ENCODE peak calls at places on chromosome 2, in four cellular contexts. U is A549, P is adrenal gland, Y is body of pancreas. W is an unnamed sample. For H3K4me1, the result is how much of the 10 kb centered on the place peaks cover.

GRCh38 chr2:95025406-95026319 is at the start of gene MAL:
- DNase-seq in P (no peak), Y (no peak), U (peak), W (no peak)

GRCh38 chr2:62270728-62271127 is 74.8 kb downstream of the B3GNT2 start:
- DNase-seq in Y (peak), U (no peak), P (peak), W (peak)

GRCh38 chr2:106885981-106886915 is at the start of gene ST6GAL2:
- DNase-seq in Y (no peak), P (no peak), U (peak), W (peak)

GRCh38 chr2:156398176-156398575 is 38.0 kb upstream of the GPD2 start:
- DNase-seq in U (no peak), Y (no peak), P (no peak), W (no peak)

GRCh38 chr2:130327703-130328527 is 14.8 kb upstream of the IMP4 start:
- DNase-seq in Y (no peak), P (no peak), U (no peak), W (no peak)

GRCh38 chr2:44371445-44371844 is 9.7 kb downstream of the CAMKMT start:
- DNase-seq in Y (no peak), P (no peak), U (no peak), W (no peak)

GRCh38 chr2:39696072-39696471 is 30.4 kb downstream of the TMEM178A start:
- DNase-seq in Y (no peak), U (peak), P (no peak), W (no peak)

GRCh38 chr2:33133436-33133835 is 186.7 kb downstream of the LTBP1 start:
- DNase-seq in P (peak), U (no peak), Y (peak), W (no peak)

GRCh38 chr2:219706823-219707281 is 79.4 kb downstream of the SLC4A3 start:
- DNase-seq in P (no peak), U (no peak), Y (no peak), W (no peak)

GRCh38 chr2:128552806-128553551 is 234.3 kb upstream of the HS6ST1 start:
- DNase-seq in U (no peak), Y (no peak), P (peak), W (no peak)

GRCh38 chr2:181662287-181662686 is 5.4 kb upstream of the CERKL start:
- DNase-seq in U (no peak), Y (no peak), P (no peak), W (no peak)

GRCh38 chr2:98334439-98335078 is 11.7 kb upstream of the CNGA3 start:
- DNase-seq in P (no peak), U (peak), Y (no peak), W (no peak)

GRCh38 chr2:48377646-48378045 is 152.3 kb upstream of the STON1 start:
- DNase-seq in Y (no peak), P (no peak), U (no peak), W (no peak)

GRCh38 chr2:153101187-153101586 is 377.4 kb downstream of the RPRM start:
- DNase-seq in Y (no peak), U (no peak), P (no peak), W (no peak)

GRCh38 chr2:149702571-149702970 is 115.0 kb upstream of the MMADHC start:
- DNase-seq in U (no peak), P (no peak), Y (no peak), W (no peak)

DNA sequence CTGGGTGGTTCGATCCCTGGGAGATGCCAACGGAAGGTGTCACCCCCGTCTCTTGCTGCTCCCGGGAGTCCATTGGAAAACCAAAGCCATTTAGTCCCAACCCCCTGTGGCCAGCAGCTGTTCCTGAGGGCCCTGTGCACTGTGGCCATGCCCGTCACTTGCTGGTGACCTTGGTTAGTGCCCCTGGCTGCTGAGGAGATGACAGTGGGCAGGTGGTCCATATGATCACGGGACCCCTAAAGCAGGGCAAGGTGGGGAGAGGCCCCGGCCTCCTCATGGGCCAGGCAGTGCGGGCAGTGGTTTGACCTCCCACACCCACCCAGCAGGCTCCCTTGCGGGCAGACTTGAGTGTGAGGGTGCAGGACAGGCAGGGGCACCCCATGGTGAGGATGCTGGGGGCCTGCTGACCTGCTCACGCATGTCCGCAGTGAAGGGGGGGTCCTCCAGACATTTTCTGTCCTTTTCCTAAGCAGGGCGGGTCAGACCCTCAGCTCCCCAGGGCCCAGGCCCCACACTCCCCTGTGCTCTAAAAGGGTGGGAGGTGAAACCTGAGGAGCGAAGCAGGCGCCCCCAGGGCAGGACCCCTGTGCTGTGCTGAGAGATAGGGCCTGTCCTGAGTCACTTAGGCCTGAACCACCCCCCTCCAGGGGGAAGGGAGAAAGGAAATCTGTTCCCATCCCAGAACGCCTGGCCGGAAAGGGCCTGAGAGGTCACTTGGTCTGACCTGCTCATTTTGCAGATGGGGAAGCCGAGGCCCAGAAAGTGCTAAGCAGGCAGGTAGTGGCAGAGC is 6.8 kb downstream of the ITM2C start:
- DNase-seq in P (peak), U (no peak), Y (no peak), W (no peak)
- H3K4me1 ChIP-seq in P (under half), U (under half), Y (under half), W (under half)

GRCh38 chr2:223459328-223459939 is 142.7 kb downstream of the SCG2 start:
- DNase-seq in P (no peak), Y (no peak), U (peak), W (no peak)
- TF ChIP-seq CTCF in P (peak), Y (no peak), U (peak), W (no peak)

GRCh38 chr2:43225788-43226557 is 433 bp downstream of the ZFP36L2 start:
- DNase-seq in P (peak), U (peak), Y (peak), W (peak)

GRCh38 chr2:43226955-43227829 is 786 bp upstream of the ZFP36L2 start:
- DNase-seq in U (peak), Y (peak), P (peak), W (peak)

GRCh38 chr2:43225093-43225787 is 1.2 kb downstream of the ZFP36L2 start:
- DNase-seq in Y (peak), U (peak), P (peak), W (peak)

GRCh38 chr2:43227830-43228280 is 1.4 kb upstream of the ZFP36L2 start:
- DNase-seq in Y (no peak), U (no peak), P (no peak), W (no peak)

DNA sequence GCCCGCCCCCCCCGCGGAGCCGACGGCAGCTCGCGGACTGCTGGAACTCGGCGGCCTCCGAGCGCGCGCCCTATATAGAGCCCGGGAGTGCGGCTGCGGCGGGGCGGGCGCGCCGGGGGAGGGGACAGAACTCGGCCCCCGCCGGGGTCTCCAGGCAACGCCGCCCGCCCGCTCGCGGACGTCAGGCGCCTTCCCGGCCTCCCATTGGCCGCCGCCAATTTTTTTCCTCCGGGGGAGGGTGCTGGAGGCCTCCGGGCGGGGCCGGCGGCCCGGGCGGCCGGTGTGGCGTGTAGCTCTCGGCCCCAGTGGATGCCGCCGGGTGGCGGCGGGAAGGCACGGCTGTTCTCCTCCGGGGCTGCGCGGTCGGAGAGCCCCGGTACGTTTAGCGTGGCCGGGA is at the start of gene ZFP36L2:
- DNase-seq in U (peak), Y (peak), P (peak), W (peak)
- H3K27ac ChIP-seq in U (peak), Y (peak), P (peak), W (peak)

DNA sequence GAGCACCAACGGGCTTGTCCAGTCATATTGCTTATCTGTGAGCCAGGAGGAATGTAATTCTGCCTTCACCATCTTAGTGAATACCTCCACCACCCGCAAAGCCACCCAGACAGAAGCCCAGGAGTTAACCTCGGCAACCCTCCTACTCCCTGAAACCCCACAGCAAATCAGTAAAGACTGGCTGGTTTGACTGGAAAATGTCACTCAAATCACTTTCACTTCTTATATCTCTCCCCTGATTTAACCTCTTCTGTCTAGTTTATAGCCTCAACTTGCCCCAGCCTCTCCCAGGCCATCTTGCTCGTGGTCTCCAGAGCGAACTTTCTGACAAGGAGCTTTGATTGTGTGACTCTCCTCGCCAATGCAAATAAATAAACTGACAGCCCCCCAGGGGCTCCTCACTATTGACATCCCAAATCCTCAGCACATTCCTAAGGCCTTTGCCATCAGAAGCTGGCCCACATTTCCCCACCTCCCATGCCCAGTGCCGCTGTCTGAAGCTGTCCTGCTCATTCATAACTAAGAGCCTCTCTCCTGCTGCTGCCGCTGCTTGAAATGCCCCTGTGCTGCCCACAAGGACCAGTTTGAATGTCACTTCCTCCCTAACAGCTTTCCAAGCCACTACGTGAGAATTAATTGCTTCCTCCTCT is 151.4 kb upstream of the CAPN13 start:
- DNase-seq in Y (no peak), P (no peak), U (no peak), W (no peak)
- H3K4me1 ChIP-seq in Y (under half), P (under half), U (under half), W (under half)

DNA sequence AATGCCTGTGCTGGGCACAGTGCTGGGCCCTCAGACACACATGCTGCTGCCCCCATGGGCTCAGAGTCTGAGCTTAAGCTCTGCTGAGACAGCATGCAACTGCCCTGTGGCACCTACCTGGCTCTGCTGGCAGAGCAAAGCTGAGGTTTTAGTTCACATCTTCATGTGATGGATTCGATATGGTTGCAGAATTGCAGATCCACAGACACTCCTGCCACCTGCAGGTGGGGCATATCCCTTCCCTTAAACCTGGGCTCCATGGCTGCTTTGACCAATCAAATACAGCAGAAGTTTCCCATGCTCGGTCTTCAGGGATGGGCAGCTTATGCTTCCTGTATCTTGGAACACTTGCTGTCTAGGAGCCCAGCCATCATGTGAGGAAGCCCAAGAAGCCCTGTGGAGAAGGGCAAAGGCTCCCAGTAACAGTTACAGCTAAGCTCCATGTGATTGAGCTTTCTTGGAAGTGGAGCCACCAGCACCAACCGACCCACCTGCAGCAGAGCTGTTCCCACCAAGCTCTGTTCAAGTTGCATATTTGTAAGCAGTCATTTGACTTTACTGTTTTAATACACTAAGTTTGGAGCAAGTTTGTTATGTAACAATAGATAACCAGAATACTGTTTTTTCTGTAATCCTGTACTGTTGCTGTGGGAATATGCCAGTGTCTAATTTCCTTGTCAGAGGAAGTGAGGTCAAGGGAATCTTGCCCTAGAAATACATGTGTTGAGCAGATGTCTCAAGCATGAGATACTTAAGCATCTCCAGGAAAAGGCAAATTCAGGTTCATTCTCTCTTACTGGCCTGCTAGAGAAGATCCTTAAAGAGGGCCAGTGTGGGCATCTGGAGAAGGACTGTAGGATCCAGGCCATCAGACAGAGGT is 79.3 kb downstream of the SH3RF3 start:
- DNase-seq in P (peak), Y (no peak), U (peak), W (no peak)
- TF ChIP-seq CTCF in P (no peak), Y (no peak), U (no peak), W (no peak)

W was measured in testis.